ENCODE peak calls at places on chromosome 14, in four cellular contexts. X, V, K and O are unnamed samples.

GRCh38 chr14:46985529-46986137 is 334.1 kb upstream of the RPL10L start:
- DNase-seq in X (no peak), V (no peak), K (no peak), O (no peak)

GRCh38 chr14:85531141-85531593 is 1.2 kb downstream of the FLRT2 start:
- DNase-seq in X (no peak), V (no peak), K (no peak), O (peak; percentile 62)

GRCh38 chr14:92549853-92550244 is 36.3 kb downstream of the RIN3 start:
- DNase-seq in X (no peak), V (no peak), K (no peak), O (peak; percentile 89)

GRCh38 chr14:74852922-74853530 is 22.9 kb downstream of the PROX2 start:
- DNase-seq in X (no peak), V (no peak), K (peak; percentile 31), O (no peak)

GRCh38 chr14:88231626-88232025 is 91.4 kb downstream of the KCNK10 start:
- DNase-seq in X (no peak), V (no peak), K (no peak), O (no peak)

GRCh38 chr14:58882577-58883018 is 244.8 kb downstream of the DACT1 start:
- DNase-seq in X (no peak), V (no peak), K (no peak), O (no peak)

GRCh38 chr14:61841145-61841544 is 78.9 kb downstream of the SNAPC1 start:
- DNase-seq in X (no peak), V (no peak), K (no peak), O (no peak)

GRCh38 chr14:92880851-92881250 is 42.1 kb upstream of the CHGA start:
- DNase-seq in X (no peak), V (no peak), K (peak; percentile 21), O (no peak)

GRCh38 chr14:94129758-94130414 is 482 bp upstream of the IFI27L2 start:
- DNase-seq in X (no peak), V (peak; percentile 44), K (no peak), O (peak; percentile 82)

GRCh38 chr14:85527458-85527857 is 2.5 kb upstream of the FLRT2 start:
- DNase-seq in X (no peak), V (no peak), K (no peak), O (no peak)

GRCh38 chr14:75553157-75553556 is 25.3 kb upstream of the FLVCR2 start:
- DNase-seq in X (no peak), V (no peak), K (no peak), O (no peak)

GRCh38 chr14:89617471-89618291 is 200.6 kb upstream of the FOXN3 start:
- DNase-seq in X (no peak), V (no peak), K (peak; percentile 67), O (no peak)

GRCh38 chr14:41022932-41023331 is 583.7 kb upstream of the LRFN5 start:
- DNase-seq in X (no peak), V (no peak), K (no peak), O (no peak)